ENCODE peak calls at places on chromosome 7, in five cellular contexts. Y, Z, P, I and T are unnamed samples.
A peak's percentile ranks its signal among the peaks of the same experiment; 100 is the strongest.

GRCh38 chr7:143171697-143172096 is 11.5 kb upstream of the TAS2R39 start:
- DNase-seq in Y (no peak), Z (no peak), P (no peak), I (no peak), T (no peak)

GRCh38 chr7:69757990-69758430 is 159.7 kb downstream of the AUTS2 start:
- DNase-seq in Y (no peak), Z (no peak), P (no peak), I (no peak), T (peak; percentile 18)

GRCh38 chr7:150649428-150649827 is 17.2 kb upstream of the GIMAP6 start:
- DNase-seq in Y (no peak), Z (no peak), P (no peak), I (no peak), T (no peak)

GRCh38 chr7:69597278-69598076 is 798 bp upstream of the AUTS2 start:
- DNase-seq in Y (no peak), Z (peak; percentile 52), P (peak; percentile 23), I (peak; percentile 72), T (peak; percentile 9)

GRCh38 chr7:952548-953441 is 1.7 kb downstream of the ADAP1 start:
- DNase-seq in Y (no peak), Z (peak; percentile 8), P (no peak), I (peak; percentile 64), T (no peak)

GRCh38 chr7:135147341-135147898 is 452 bp upstream of the TMEM140 start:
- DNase-seq in Y (no peak), Z (no peak), P (no peak), I (no peak), T (peak; percentile 63)

GRCh38 chr7:80699030-80699638 is 60.7 kb downstream of the CD36 start:
- DNase-seq in Y (no peak), Z (no peak), P (no peak), I (no peak), T (peak; percentile 76)

GRCh38 chr7:1283941-1284742 is 51.5 kb downstream of the UNCX start:
- DNase-seq in Y (no peak), Z (no peak), P (no peak), I (no peak), T (no peak)

GRCh38 chr7:150942591-150943452 is 35.3 kb downstream of the KCNH2 start:
- DNase-seq in Y (no peak), Z (no peak), P (peak; percentile 9), I (peak; percentile 58), T (no peak)

GRCh38 chr7:30612658-30613265 is 18.1 kb downstream of the GARS1 start:
- DNase-seq in Y (no peak), Z (no peak), P (no peak), I (no peak), T (peak; percentile 65)

GRCh38 chr7:30241767-30242166 is 42.6 kb upstream of the ZNRF2 start:
- DNase-seq in Y (no peak), Z (no peak), P (no peak), I (no peak), T (peak; percentile 5)

GRCh38 chr7:155377837-155378579 is 79.9 kb upstream of the EN2 start:
- DNase-seq in Y (no peak), Z (no peak), P (no peak), I (no peak), T (peak; percentile 20)

GRCh38 chr7:107035446-107035845 is 9.1 kb upstream of the PRKAR2B start:
- DNase-seq in Y (peak; percentile 73), Z (no peak), P (no peak), I (no peak), T (peak; percentile 79)

GRCh38 chr7:18175801-18176450 is 148.3 kb upstream of the PRPS1L1 start:
- DNase-seq in Y (no peak), Z (no peak), P (no peak), I (no peak), T (peak; percentile 37)

GRCh38 chr7:111796671-111797070 is 234.4 kb upstream of the IMMP2L start:
- DNase-seq in Y (no peak), Z (no peak), P (no peak), I (no peak), T (peak; percentile 17)

GRCh38 chr7:4739528-4739992 is 35.9 kb upstream of the AP5Z1 start:
- DNase-seq in Y (no peak), Z (no peak), P (peak; percentile 42), I (no peak), T (peak; percentile 81)

DNA sequence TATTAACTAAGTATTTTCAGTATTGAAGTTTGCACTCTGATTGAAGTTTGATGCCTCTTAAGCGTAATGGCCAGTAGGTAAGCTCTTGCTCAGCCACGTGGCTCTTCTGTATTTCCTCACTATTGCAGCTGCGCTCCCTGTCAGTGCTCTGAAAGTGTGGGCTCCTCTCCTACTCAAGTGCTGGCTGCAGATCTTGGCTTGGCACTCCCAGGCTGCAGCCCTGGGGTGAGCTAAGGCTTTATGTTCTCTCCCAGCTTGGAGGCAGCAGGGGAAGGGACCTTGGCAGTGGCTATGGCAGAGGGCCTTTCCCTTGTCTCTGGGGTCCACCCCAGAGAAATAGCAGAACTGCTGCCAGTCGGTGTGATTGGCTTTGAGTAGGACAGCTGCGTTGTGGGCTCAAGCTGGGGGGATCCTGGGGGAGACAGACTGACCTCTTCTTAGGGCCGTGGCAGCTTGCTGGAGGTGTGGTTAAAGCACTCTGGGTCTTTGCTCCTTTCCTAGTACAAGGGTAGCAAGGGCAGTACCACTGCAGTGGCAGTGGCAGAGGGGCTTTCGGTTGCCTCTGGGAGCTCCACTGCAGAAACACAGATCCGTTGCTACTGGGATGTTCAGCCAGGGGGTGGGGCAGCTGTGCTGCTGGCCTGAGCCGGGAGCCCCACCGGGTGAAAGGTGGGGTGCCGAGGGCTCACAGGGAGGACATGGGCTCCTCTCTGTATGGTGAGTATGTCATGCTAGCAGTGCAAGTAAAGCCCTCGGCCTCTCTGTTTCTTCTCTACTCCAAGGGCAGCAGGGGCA is 100.5 kb downstream of the GLCCI1 start:
- DNase-seq in Y (no peak), Z (peak; percentile 28), P (no peak), I (no peak), T (no peak)
- TF ChIP-seq CTCF in Y (no peak), Z (no peak), P (no peak), I (no peak), T (no peak)

GRCh38 chr7:71616217-71616616 is 484.3 kb downstream of the GALNT17 start:
- DNase-seq in Y (no peak), Z (no peak), P (no peak), I (no peak), T (no peak)
- TF ChIP-seq CTCF in Y (no peak), Z (no peak), P (no peak), I (no peak), T (no peak)

GRCh38 chr7:28075674-28076358 is 104.8 kb downstream of the JAZF1 start:
- DNase-seq in Y (no peak), Z (no peak), P (no peak), I (no peak), T (no peak)
- TF ChIP-seq CTCF in Y (no peak), Z (no peak), P (no peak), I (no peak), T (no peak)

GRCh38 chr7:44738876-44739665 is 9.6 kb upstream of the ZMIZ2 start:
- DNase-seq in Y (no peak), Z (no peak), P (no peak), I (no peak), T (no peak)

GRCh38 chr7:44736896-44737295 is 11.8 kb upstream of the ZMIZ2 start:
- DNase-seq in Y (no peak), Z (no peak), P (no peak), I (no peak), T (no peak)

GRCh38 chr7:44733708-44734481 is 14.8 kb upstream of the ZMIZ2 start:
- DNase-seq in Y (no peak), Z (no peak), P (no peak), I (no peak), T (peak; percentile 90)

GRCh38 chr7:44738031-44738730 is 10.5 kb upstream of the ZMIZ2 start:
- DNase-seq in Y (no peak), Z (no peak), P (no peak), I (no peak), T (no peak)

GRCh38 chr7:44735403-44736165 is 13.1 kb upstream of the ZMIZ2 start:
- DNase-seq in Y (peak; percentile 93), Z (no peak), P (no peak), I (no peak), T (peak; percentile 99)
- TF ChIP-seq CTCF in Y (no peak), Z (no peak), P (no peak), I (no peak), T (no peak)

GRCh38 chr7:132394283-132395003 is 181.8 kb downstream of the PLXNA4 start:
- DNase-seq in Y (no peak), Z (no peak), P (no peak), I (no peak), T (no peak)
- TF ChIP-seq CTCF in Y (peak; percentile 5), Z (peak; percentile 51), P (no peak), I (peak; percentile 36), T (peak; percentile 39)

DNA sequence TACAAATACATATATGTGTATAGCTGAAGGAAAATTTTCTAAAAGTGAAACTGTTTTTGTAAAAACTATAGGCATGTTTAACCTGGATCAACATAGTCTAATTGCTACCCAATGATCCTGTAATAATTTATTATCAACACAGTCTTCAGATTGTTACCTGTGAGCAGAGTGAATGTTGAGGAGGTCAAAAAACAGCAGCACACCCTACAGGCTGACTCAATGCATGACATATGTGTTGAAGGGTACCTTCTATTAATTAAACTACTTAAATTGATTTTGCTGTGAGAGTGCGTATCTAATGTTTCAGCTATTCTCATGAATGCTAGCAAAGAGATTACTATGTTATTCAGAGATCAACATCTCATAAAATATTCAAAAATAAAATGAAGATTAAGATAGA is 411.4 kb downstream of the TNS3 start:
- DNase-seq in Y (no peak), Z (no peak), P (no peak), I (no peak), T (no peak)
- TF ChIP-seq CTCF in Y (peak; percentile 50), Z (peak; percentile 54), P (no peak), I (peak; percentile 38), T (peak; percentile 36)

GRCh38 chr7:108805808-108806397 is 236.2 kb downstream of the DNAJB9 start:
- DNase-seq in Y (no peak), Z (no peak), P (no peak), I (no peak), T (peak; percentile 59)
- TF ChIP-seq CTCF in Y (peak; percentile 34), Z (peak; percentile 46), P (peak; percentile 11), I (peak; percentile 30), T (peak; percentile 55)

GRCh38 chr7:131074043-131074442 is 253.6 kb upstream of the MKLN1 start:
- DNase-seq in Y (no peak), Z (no peak), P (no peak), I (no peak), T (no peak)
- TF ChIP-seq CTCF in Y (no peak), Z (no peak), P (no peak), I (no peak), T (no peak)